ENCODE peak calls at places on chromosomes 5 and 9, in six cellular contexts. S is GM23338; C is CD8-positive, alpha-beta memory T cell; G is BJ; Z is kidney; L is skeletal muscle cell. J is an unnamed sample.

GRCh38 chr5:53253421-53253871 is 143.9 kb upstream of the MOCS2 start:
- DNase-seq in S (no peak), C (no peak), G (peak; percentile 40), Z (no peak), L (no peak), J (peak; percentile 95)

GRCh38 chr9:76510041-76510440 is 51.1 kb downstream of the GCNT1 start:
- DNase-seq in S (no peak), C (no peak), G (no peak), Z (no peak), L (no peak), J (peak; percentile 40)

GRCh38 chr5:175254155-175254554 is 189.8 kb downstream of the DRD1 start:
- DNase-seq in S (no peak), C (no peak), G (no peak), Z (no peak), L (no peak), J (peak; percentile 28)

GRCh38 chr5:90398726-90399125 is 10.8 kb downstream of the CETN3 start:
- DNase-seq in S (no peak), C (no peak), G (no peak), Z (no peak), L (no peak), J (no peak)

GRCh38 chr5:35890021-35890740 is 33.5 kb downstream of the IL7R start:
- DNase-seq in S (no peak), C (no peak), G (no peak), Z (no peak), L (no peak), J (no peak)

GRCh38 chr5:157273131-157273556 is 7.2 kb downstream of the CYFIP2 start:
- DNase-seq in S (no peak), C (no peak), G (no peak), Z (no peak), L (no peak), J (no peak)

GRCh38 chr5:177458912-177459350 is 12.3 kb downstream of the PRR7 start:
- DNase-seq in S (peak; percentile 61), C (no peak), G (no peak), Z (peak; percentile 81), L (no peak), J (no peak)

GRCh38 chr9:87108639-87109038 is 161.3 kb upstream of the GAS1 start:
- DNase-seq in S (no peak), C (no peak), G (no peak), Z (no peak), L (no peak), J (no peak)

GRCh38 chr5:109693535-109694152 is 3.9 kb downstream of the MAN2A1 start:
- DNase-seq in S (no peak), C (no peak), G (no peak), Z (no peak), L (no peak), J (peak; percentile 82)

GRCh38 chr9:90311811-90312210 is 330.8 kb downstream of the DIRAS2 start:
- DNase-seq in S (no peak), C (no peak), G (no peak), Z (no peak), L (no peak), J (no peak)

GRCh38 chr5:134123360-134123759 is 8.9 kb downstream of the TCF7 start:
- DNase-seq in S (no peak), C (no peak), G (no peak), Z (no peak), L (no peak), J (no peak)
- H3K4me3 ChIP-seq in S (no peak overlapping the region), C (peak overlapping the region; percentile 79), G (no peak overlapping the region), Z (no peak overlapping the region), L (no peak overlapping the region), J (no peak overlapping the region)

DNA sequence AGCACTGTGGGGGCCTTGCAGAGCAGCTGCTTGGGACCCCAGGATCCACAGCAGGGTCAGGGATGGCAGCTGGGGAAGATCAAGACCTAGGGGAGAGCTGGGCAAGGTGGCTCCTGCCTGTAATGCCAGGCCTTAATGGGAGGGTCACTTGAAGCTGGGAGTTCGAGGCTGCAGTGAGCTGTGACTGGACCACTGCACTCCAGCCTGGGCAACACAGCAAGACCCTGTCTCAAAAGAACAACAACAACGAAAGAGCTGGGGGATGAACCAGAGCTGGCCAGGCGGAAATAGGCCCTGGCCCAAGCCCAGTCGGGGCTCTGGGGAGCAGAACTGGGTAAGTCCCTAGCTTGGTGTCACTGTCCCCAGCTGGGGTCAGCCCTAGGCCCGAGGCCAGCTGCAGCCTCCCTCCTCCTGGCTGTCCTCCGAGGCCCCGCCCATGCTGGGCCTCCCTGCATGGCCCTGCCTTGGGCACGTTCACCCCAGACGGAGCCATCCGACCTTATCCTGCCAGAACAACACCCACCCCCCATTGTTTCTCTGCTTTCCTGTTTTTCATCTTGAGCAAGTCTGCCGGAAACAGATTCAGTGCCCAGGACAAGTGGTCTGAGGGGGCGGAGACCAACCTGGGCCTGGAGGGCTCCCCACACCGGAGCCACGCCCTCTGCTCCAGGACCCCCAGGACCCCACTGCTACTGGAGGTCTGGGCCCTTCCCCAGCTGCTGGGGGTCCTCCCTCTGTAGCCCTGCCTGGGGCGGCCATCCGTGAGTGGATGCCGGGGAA is 1.9 kb downstream of the DIPK1B start:
- DNase-seq in S (no peak), C (no peak), G (no peak), Z (peak; percentile 89), L (no peak), J (no peak)
- H3K4me3 ChIP-seq in S (no peak overlapping the region), C (no peak overlapping the region), G (no peak overlapping the region), Z (no peak overlapping the region), L (no peak overlapping the region), J (no peak overlapping the region)

GRCh38 chr5:57166250-57166649 is 7.6 kb upstream of the GPBP1 start:
- DNase-seq in S (no peak), C (no peak), G (no peak), Z (no peak), L (no peak), J (peak; percentile 39)

GRCh38 chr5:57167201-57167600 is 6.7 kb upstream of the GPBP1 start:
- DNase-seq in S (no peak), C (no peak), G (no peak), Z (no peak), L (no peak), J (no peak)

GRCh38 chr5:57163553-57164006 is 10.3 kb upstream of the GPBP1 start:
- DNase-seq in S (no peak), C (no peak), G (no peak), Z (no peak), L (no peak), J (no peak)

DNA sequence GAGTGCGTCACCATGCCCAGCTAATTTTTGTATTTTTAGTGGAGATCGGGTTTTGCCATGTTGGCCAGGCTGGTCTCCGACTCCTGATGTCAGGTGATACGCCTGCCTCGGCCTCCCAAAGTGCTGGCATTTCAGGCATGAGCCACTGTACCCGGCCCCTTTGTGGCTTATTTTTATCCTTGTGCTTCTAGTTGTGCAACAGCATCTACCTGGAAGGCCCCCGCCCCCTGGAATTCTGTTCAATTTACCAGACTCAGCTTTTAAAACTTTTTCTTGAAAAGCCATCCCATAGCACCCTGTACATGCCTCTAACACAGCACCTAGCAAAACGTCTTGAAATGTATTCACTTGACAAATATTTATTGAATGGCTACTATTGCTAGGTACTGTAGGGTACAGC is 9.7 kb upstream of the GPBP1 start:
- DNase-seq in S (no peak), C (no peak), G (no peak), Z (no peak), L (no peak), J (no peak)
- H3K4me3 ChIP-seq in S (no peak overlapping the region), C (no peak overlapping the region), G (no peak overlapping the region), Z (no peak overlapping the region), L (no peak overlapping the region), J (no peak overlapping the region)

GRCh38 chr5:98110270-98110669 is 663.2 kb upstream of the RGMB start:
- DNase-seq in S (no peak), C (no peak), G (peak; percentile 87), Z (no peak), L (peak; percentile 81), J (peak; percentile 95)

GRCh38 chr5:98108497-98108896 is 665.0 kb upstream of the RGMB start:
- DNase-seq in S (no peak), C (no peak), G (peak; percentile 70), Z (no peak), L (peak; percentile 96), J (peak; percentile 94)

GRCh38 chr5:98111686-98112085 is 661.8 kb upstream of the RGMB start:
- DNase-seq in S (peak; percentile 13), C (no peak), G (no peak), Z (no peak), L (no peak), J (no peak)

GRCh38 chr5:98110791-98111190 is 662.7 kb upstream of the RGMB start:
- DNase-seq in S (no peak), C (no peak), G (no peak), Z (no peak), L (no peak), J (no peak)

DNA sequence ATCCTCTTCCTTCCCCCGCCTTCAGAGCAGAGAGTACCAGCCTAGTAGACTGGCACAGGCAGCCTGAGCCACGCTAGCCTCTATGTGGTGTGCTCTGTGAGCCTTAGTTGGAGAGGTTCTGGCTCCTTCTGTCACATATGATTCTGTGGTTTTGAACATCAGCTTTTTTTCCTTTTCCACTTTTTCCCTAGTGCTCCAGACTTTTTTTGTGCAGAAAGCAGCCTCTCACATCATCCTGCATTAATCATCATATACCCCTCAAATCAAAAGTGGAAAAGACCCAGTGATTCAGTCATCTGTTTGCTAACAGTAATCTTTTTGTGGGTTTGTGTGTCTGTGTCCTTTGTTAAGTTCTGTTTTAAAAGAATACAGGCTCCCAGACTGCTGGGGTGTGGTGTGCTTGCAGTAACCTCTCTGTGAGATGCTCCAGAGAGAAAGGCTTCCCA is 663.9 kb upstream of the RGMB start:
- DNase-seq in S (no peak), C (no peak), G (peak; percentile 47), Z (no peak), L (peak; percentile 91), J (peak; percentile 71)
- H3K4me3 ChIP-seq in S (no peak overlapping the region), C (no peak overlapping the region), G (no peak overlapping the region), Z (no peak overlapping the region), L (peak overlapping the region; percentile 17), J (no peak overlapping the region)